ENCODE peak calls at places on chromosomes 11 and 22, in eight cellular contexts. D, V, L, Q, C, P, U and A are unnamed samples.

GRCh38 chr22:22171357-22172218 is 73.0 kb upstream of the VPREB1 start:
- DNase-seq in L (no peak), U (peak), C (no peak), Q (no peak), V (peak), D (no peak), P (no peak), A (no peak)

GRCh38 chr22:19984201-19984753 is 32.3 kb downstream of the ARVCF start:
- DNase-seq in V (no peak), P (peak), D (peak), L (peak), C (peak), Q (no peak), U (peak), A (peak)

GRCh38 chr11:73176892-73177155 is 34.7 kb upstream of the FCHSD2 start:
- DNase-seq in Q (no peak), C (no peak), L (no peak), V (no peak), D (no peak), U (no peak), P (no peak), A (no peak)

GRCh38 chr22:19691007-19691720 is 23.1 kb upstream of the SEPTIN5 start:
- DNase-seq in L (no peak), Q (no peak), C (no peak), U (no peak), P (no peak), D (no peak), V (no peak), A (no peak)

GRCh38 chr22:25482091-25482760 is 82.2 kb upstream of the GRK3 start:
- DNase-seq in Q (no peak), P (no peak), U (no peak), L (no peak), C (no peak), V (peak), D (no peak), A (no peak)

GRCh38 chr11:9219115-9219514 is 46.0 kb downstream of the DENND5A start:
- DNase-seq in V (no peak), Q (no peak), C (no peak), P (no peak), D (no peak), L (no peak), U (peak), A (no peak)

GRCh38 chr11:62574363-62575057 is 819 bp upstream of the EEF1G start:
- DNase-seq in C (peak), V (peak), L (no peak), P (no peak), Q (no peak), D (no peak), U (no peak), A (peak)

GRCh38 chr11:75105462-75105925 is 8.8 kb upstream of the OR2AT4 start:
- DNase-seq in P (no peak), U (peak), C (no peak), Q (no peak), D (no peak), L (no peak), V (peak), A (no peak)

GRCh38 chr11:19368726-19369364 is 128.1 kb upstream of the E2F8 start:
- DNase-seq in Q (no peak), P (no peak), D (no peak), L (no peak), C (no peak), U (no peak), V (no peak), A (no peak)

GRCh38 chr11:418343-419247 is 3.8 kb upstream of the SIGIRR start:
- DNase-seq in P (no peak), Q (no peak), C (peak), V (no peak), L (no peak), U (no peak), D (no peak), A (peak)

GRCh38 chr22:30286813-30287625 is 2.3 kb downstream of the CASTOR1 start:
- DNase-seq in C (peak), L (peak), D (peak), P (no peak), Q (peak), V (peak), U (peak), A (no peak)

GRCh38 chr11:79173615-79174014 is 267.2 kb downstream of the TENM4 start:
- DNase-seq in U (no peak), V (peak), P (no peak), L (no peak), C (no peak), Q (no peak), D (peak), A (peak)

GRCh38 chr11:35323076-35323868 is 96.1 kb downstream of the SLC1A2 start:
- DNase-seq in U (no peak), D (no peak), L (no peak), V (no peak), Q (no peak), C (no peak), P (no peak), A (no peak)

GRCh38 chr22:20973634-20974286 is 6.7 kb downstream of the AIFM3 start:
- DNase-seq in D (no peak), L (no peak), Q (no peak), U (no peak), P (no peak), C (no peak), V (no peak), A (no peak)

GRCh38 chr22:46072030-46072881 is 78.1 kb upstream of the PPARA start:
- DNase-seq in U (no peak), V (peak), Q (peak), P (no peak), L (peak), D (peak), C (peak), A (peak)

GRCh38 chr11:83150450-83150849 is 6.5 kb upstream of the PCF11 start:
- DNase-seq in L (no peak), V (no peak), Q (no peak), C (no peak), P (no peak), U (no peak), D (no peak), A (no peak)

GRCh38 chr11:86174101-86175046 is 70.2 kb upstream of the EED start:
- DNase-seq in U (peak), L (peak), C (peak), Q (peak), P (peak), D (peak), V (no peak), A (no peak)

GRCh38 chr11:70467196-70468085 is 69.1 kb downstream of the CTTN start:
- DNase-seq in D (peak), U (peak), Q (peak), C (peak), L (peak), P (no peak), V (peak), A (peak)

GRCh38 chr22:49046546-49047305 is 780.9 kb downstream of the BRD1 start:
- DNase-seq in C (peak), D (no peak), Q (no peak), V (no peak), L (peak), U (peak), P (no peak), A (peak)

GRCh38 chr22:39177456-39177775 is 24.9 kb upstream of the CBX7 start:
- DNase-seq in U (no peak), P (no peak), L (no peak), D (no peak), C (no peak), V (no peak), Q (no peak), A (no peak)

GRCh38 chr11:10042699-10043098 is 251.3 kb downstream of the SBF2 start:
- DNase-seq in P (no peak), C (no peak), L (no peak), Q (no peak), D (no peak), V (no peak), U (no peak), A (no peak)

GRCh38 chr11:77402218-77402556 is 71.7 kb downstream of the PAK1 start:
- DNase-seq in U (no peak), P (no peak), Q (no peak), C (no peak), V (peak), D (no peak), L (no peak), A (no peak)

GRCh38 chr11:8167796-8168195 is 1.0 kb downstream of the RIC3 start:
- DNase-seq in V (no peak), D (no peak), Q (no peak), U (no peak), L (no peak), C (no peak), P (no peak), A (no peak)

GRCh38 chr11:65485820-65486219 is 13.0 kb upstream of the MALAT1 start:
- DNase-seq in P (no peak), L (no peak), Q (no peak), D (no peak), U (no peak), C (no peak), V (peak), A (no peak)

GRCh38 chr22:42613869-42614268 is 814 bp downstream of the POLDIP3 start:
- DNase-seq in V (no peak), L (no peak), Q (no peak), D (no peak), P (no peak), C (no peak), U (no peak), A (no peak)

GRCh38 chr22:42617155-42617983 is 2.7 kb upstream of the POLDIP3 start:
- DNase-seq in P (no peak), L (no peak), V (peak), D (no peak), C (no peak), U (no peak), Q (no peak), A (no peak)

GRCh38 chr22:42612336-42612735 is 2.3 kb downstream of the POLDIP3 start:
- DNase-seq in Q (no peak), P (no peak), D (no peak), C (no peak), U (no peak), L (no peak), V (no peak), A (no peak)

GRCh38 chr22:42615092-42615859 is 593 bp upstream of the POLDIP3 start:
- DNase-seq in P (peak), V (peak), C (peak), Q (peak), U (peak), D (peak), L (peak), A (peak)

DNA sequence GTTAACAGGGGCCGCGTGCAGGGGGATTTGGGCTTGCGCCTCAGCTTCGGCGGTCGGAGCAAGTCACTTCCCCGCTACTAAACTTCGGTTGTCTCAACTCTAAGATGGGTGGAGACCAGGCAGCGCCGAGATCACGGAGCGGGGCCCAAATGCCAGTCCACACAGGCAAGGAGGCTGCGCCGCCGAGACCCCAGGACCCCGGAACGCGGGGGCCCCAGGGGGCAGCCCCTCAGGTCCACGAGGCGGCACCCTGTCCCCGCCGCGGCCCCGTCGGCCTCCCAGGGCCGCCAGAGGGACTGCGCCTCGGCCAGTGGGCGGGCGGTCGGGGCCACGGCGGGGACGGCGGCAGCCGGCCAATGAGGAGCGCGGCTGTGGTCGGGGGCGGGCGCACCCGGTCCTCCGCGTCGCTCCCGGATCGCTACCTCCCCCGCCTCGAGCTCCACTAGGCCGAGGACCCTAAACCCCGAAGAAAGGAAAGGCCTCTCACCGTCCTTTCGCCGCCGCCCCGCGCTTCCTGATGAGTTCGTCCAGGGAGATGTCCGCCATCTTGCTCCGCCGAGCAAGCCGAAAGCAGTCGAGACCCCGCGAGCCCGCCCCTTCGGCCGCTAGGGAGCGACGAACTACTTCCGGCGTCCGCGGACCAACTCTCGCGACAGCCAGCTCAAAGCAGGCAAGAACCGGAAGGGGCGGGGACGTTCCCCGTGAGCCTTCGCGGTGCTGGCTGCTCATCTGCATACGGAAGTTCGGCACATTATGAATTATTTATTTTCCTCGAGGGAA is at the start of gene POLDIP3:
- DNase-seq in U (peak), D (peak), P (peak), C (peak), V (peak), Q (peak), L (peak), A (peak)
- TF ChIP-seq CTCF in U (no peak), D (peak), P (peak), C (peak), V (peak), Q (peak), L (no peak), A (peak)

GRCh38 chr11:123628936-123629683 is 25.3 kb downstream of the SCN3B start:
- DNase-seq in Q (no peak), D (peak), C (peak), P (peak), U (no peak), V (no peak), L (no peak), A (peak)
- H3K27ac ChIP-seq in Q (no peak), D (no peak), C (no peak), P (no peak), U (no peak), V (no peak), L (no peak), A (no peak)

GRCh38 chr11:84390441-84391078 is 1104.4 kb upstream of the CCDC90B start:
- DNase-seq in V (peak), U (no peak), L (peak), D (no peak), P (no peak), Q (no peak), C (no peak), A (no peak)
- TF ChIP-seq CTCF in V (peak), U (no peak), L (peak), D (no peak), P (no peak), Q (no peak), C (no peak), A (no peak)

GRCh38 chr22:37566329-37566837 is 6.1 kb downstream of the CDC42EP1 start:
- DNase-seq in U (no peak), C (peak), Q (no peak), V (no peak), L (no peak), D (no peak), P (no peak), A (no peak)
- H3K27ac ChIP-seq in U (peak), C (peak), Q (peak), V (no peak), L (peak), D (peak), P (no peak), A (peak)

DNA sequence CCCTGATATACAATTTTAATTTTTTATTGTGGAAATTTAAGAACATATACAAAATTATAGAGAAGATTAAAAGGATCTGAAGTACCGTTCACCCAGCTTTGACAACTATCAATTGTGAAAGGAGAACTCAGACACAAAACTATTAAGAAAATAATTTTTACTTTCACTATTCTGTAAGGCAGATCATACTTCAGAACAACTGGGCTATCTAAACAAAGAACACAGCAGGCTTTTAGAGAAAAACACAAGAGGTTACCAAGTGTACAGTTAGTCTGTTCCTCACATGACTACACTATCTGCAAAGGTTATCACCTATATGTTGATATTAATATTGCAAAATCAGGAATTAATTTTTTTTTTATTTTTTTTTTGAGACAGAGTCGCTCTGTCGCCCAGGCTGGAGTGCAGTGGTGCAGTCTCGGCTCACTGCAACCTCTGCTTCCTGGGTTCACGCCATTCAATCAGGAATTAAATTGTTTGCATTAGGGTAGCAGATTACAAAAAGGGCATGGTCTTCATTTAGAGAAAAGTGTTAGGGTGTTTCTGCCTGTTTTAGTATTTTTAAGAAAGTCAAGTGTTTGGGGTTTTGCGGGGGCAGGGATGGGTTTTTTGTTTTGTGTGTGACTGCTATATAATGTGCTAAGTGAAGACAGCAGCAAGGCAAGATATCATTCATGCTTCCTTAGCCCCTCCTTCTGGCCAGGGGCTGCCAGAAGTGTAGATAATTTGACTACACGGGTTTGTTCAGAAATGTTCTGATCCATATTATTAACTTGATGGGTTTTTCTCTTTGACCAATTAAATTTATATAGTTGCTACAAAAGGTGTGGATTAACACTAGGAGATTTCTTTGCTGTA is 27.6 kb upstream of the SIK2 start:
- DNase-seq in Q (no peak), V (no peak), C (no peak), L (no peak), P (no peak), D (no peak), U (no peak), A (no peak)
- TF ChIP-seq CTCF in Q (no peak), V (peak), C (no peak), L (no peak), P (no peak), D (no peak), U (no peak), A (no peak)

DNA sequence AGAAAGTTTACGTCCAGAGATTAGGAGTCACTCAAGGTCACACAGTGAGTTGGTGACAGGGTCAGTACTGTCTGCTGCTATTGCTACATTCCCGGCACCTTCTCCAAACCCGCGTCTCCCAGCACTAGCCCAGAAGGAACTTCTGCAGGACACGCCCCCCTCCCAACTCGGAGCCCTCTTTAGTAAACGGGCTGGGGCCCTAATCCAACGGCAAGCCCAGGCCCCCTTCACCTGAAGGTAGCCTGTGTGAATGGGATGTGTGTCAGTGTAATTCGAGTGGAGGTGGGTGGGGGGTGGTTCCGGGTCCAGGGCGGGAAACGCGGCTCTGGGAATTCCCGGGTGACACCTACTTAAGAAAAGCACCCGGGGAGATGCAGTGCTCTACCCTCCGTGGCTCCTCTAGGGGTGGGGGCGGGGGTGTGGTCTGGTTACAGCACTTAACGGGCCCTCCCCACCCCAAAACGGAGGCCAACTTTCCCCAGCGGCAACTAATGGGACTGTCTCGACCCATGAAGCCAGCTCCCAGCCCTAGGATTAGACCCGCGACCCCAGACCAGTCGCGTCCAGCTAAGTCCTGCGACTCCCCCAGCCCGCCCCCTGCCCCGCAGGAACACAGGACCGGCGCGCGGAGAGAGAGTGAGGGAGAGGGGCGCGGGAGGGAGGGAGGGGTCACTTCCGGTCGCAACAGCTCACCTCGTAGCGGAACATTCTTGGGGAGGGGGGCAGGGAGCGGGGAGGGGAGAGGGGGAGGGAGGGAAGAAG is 468 bp downstream of the PATL1 start:
- DNase-seq in Q (peak), U (peak), D (no peak), L (peak), C (peak), V (peak), P (no peak), A (peak)
- H3K27ac ChIP-seq in Q (peak), U (peak), D (peak), L (peak), C (peak), V (peak), P (peak), A (peak)

GRCh38 chr11:131764126-131764525 is 393.7 kb downstream of the NTM start:
- DNase-seq in D (no peak), P (no peak), V (no peak), Q (no peak), L (no peak), C (no peak), U (no peak), A (no peak)

GRCh38 chr11:131759140-131759539 is 388.7 kb downstream of the NTM start:
- DNase-seq in L (no peak), Q (no peak), U (no peak), V (no peak), P (no peak), C (no peak), D (no peak), A (no peak)

GRCh38 chr11:131763193-131763890 is 392.9 kb downstream of the NTM start:
- DNase-seq in D (no peak), L (no peak), U (no peak), C (no peak), Q (no peak), V (no peak), P (no peak), A (no peak)

GRCh38 chr11:131760191-131760951 is 390.0 kb downstream of the NTM start:
- DNase-seq in D (peak), C (no peak), Q (no peak), V (peak), L (no peak), P (no peak), U (no peak), A (no peak)

DNA sequence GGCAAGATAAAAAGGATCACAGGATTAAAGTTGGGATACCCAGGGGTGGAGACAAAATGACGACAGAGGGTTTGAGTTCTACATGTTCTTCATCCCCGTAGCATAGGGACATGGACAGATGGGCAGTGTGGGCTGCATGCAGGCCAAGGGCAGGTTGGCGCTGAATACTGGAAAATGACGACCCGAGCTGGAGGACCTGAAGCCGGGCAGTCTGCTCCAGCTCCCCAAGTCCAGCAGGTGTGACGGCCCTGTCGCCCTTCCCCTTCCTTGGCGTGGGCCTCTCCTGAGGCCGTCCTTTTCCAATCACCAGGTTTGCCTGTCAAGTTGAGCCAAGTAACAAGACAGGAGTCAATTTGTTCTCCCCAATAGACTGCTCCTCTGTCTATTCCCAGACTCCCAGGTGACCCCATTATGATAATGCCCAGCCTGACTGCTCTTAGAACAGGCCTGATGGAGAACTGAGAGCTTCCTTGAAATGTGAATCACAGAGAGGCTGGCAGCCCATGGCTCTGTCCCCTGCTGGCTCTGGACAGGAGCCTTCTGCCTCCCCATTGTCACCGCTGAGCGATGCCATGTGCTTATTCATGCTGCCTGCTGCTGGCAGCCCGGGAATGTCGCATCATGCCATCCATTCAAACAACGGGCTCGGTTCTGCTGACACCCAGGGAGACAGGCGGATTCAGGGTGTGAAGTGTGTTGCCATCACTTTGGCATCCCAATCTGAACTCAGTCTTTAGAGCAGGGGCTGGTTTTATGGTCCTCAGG is 392.1 kb downstream of the NTM start:
- DNase-seq in U (no peak), Q (no peak), C (no peak), L (no peak), P (no peak), V (no peak), D (no peak), A (peak)
- TF ChIP-seq CTCF in U (no peak), Q (no peak), C (no peak), L (no peak), P (no peak), V (no peak), D (no peak), A (no peak)